ENCODE peak calls at places on chromosomes 5 and 9, in seven cellular contexts. Q is K562, T is HepG2, N is HCT116, G is SK-N-SH, M is H1, D is GM12878. L is an unnamed sample.

GRCh38 chr5:150650713-150651000 is 10.2 kb downstream of the SYNPO start:
- DNase-seq in N (no peak), M (no peak), T (no peak), Q (no peak), G (no peak), D (no peak), L (no peak)

GRCh38 chr9:93003552-93004407 is 54.7 kb upstream of the SUSD3 start:
- DNase-seq in T (peak), G (peak), N (peak), M (no peak), D (peak), Q (peak), L (peak)

GRCh38 chr5:71891856-71892255 is 172.8 kb downstream of the CARTPT start:
- DNase-seq in N (no peak), M (peak), T (no peak), G (no peak), Q (no peak), D (no peak), L (peak)

GRCh38 chr5:172482156-172483020 is 28.1 kb upstream of the SH3PXD2B start:
- DNase-seq in Q (no peak), T (no peak), M (no peak), N (no peak), G (no peak), D (no peak), L (no peak)

GRCh38 chr5:135442387-135443256 is 4.5 kb downstream of the DCANP1 start:
- DNase-seq in G (no peak), N (no peak), Q (no peak), T (no peak), D (no peak), M (no peak), L (no peak)

GRCh38 chr9:13446261-13446660 is 166.8 kb upstream of the MPDZ start:
- DNase-seq in M (no peak), T (no peak), D (no peak), N (no peak), G (no peak), Q (no peak), L (no peak)

GRCh38 chr5:57412010-57412409 is 70.6 kb downstream of the ACTBL2 start:
- DNase-seq in M (no peak), T (no peak), D (no peak), G (peak), Q (no peak), N (no peak), L (no peak)

GRCh38 chr9:37784291-37784639 is 599 bp downstream of the EXOSC3 start:
- DNase-seq in N (no peak), M (no peak), Q (no peak), D (no peak), G (no peak), T (no peak), L (no peak)

GRCh38 chr5:179262126-179262920 is 82.9 kb downstream of the ADAMTS2 start:
- DNase-seq in Q (no peak), N (no peak), T (no peak), G (peak), D (no peak), M (no peak), L (no peak)

GRCh38 chr9:132182609-132183073 is 20.8 kb downstream of the NTNG2 start:
- DNase-seq in D (no peak), M (no peak), T (no peak), G (peak), N (no peak), Q (no peak), L (peak)

GRCh38 chr5:90133941-90134340 is 275.6 kb downstream of the CETN3 start:
- DNase-seq in M (no peak), D (no peak), Q (no peak), N (no peak), T (no peak), G (no peak), L (no peak)

GRCh38 chr5:147391781-147392180 is 118.1 kb downstream of the DPYSL3 start:
- DNase-seq in D (no peak), M (no peak), Q (no peak), N (peak), T (peak), G (peak), L (peak)

GRCh38 chr5:131466171-131466766 is 168.8 kb downstream of the RAPGEF6 start:
- DNase-seq in T (no peak), D (no peak), Q (no peak), G (no peak), M (no peak), N (no peak), L (no peak)

GRCh38 chr5:1797855-1798254 is 1.8 kb downstream of the MRPL36 start:
- DNase-seq in Q (no peak), D (no peak), T (no peak), M (no peak), G (no peak), N (no peak), L (no peak)

GRCh38 chr9:127682351-127683136 is 24.2 kb upstream of the CFAP157 start:
- DNase-seq in M (no peak), Q (no peak), N (no peak), G (no peak), D (no peak), T (no peak), L (no peak)

DNA sequence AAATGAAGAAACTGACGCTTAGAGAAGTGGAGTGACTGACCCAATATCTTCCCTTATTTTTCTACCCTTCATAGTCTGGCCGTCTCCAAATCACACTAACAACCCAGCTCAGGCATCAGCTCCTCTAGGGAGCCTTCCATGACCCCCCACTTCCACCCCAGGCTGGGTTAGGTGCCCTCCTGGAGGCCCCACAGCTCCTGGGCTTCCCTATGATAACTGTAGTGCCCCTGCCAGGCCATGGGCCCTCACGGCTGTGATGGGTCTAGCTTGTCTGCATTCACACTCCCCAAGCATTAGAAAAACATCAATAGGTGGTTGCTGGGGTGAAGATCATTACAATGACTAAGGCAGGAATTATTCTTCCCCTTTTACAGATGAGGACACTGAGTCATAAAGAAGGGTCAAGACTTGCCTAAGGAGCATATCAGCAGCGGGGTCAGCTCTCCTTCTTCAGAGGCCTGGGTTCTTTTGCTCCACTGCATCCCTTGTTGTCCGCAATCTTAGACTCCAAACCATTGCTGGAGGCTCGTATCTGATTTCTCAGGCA is 7.3 kb downstream of the CORO2A start:
- DNase-seq in Q (no peak), D (no peak), T (no peak), N (no peak), M (no peak), G (no peak), L (no peak)
- TF ChIP-seq JUND in Q (no peak), D (no peak), T (no peak), N (no peak), M (no peak), G (no peak), L (no peak)

GRCh38 chr9:135669616-135670285 is 6.6 kb downstream of the LCN9 start:
- DNase-seq in M (no peak), T (no peak), D (no peak), G (peak), Q (no peak), N (no peak), L (no peak)
- TF ChIP-seq JUND in M (no peak), T (no peak), D (no peak), G (no peak), Q (no peak), N (no peak), L (no peak)

GRCh38 chr5:20497356-20497755 is 509.4 kb upstream of the CDH18 start:
- DNase-seq in M (no peak), N (no peak), D (no peak), G (no peak), Q (no peak), T (peak), L (peak)
- TF ChIP-seq JUND in M (no peak), N (no peak), D (no peak), G (no peak), Q (no peak), T (peak), L (no peak)

GRCh38 chr5:68086857-68087256 is 128.7 kb upstream of the PIK3R1 start:
- DNase-seq in N (no peak), G (no peak), Q (no peak), T (no peak), M (no peak), D (no peak), L (no peak)

GRCh38 chr5:68087866-68088265 is 127.7 kb upstream of the PIK3R1 start:
- DNase-seq in D (no peak), Q (no peak), N (no peak), G (no peak), M (no peak), T (no peak), L (no peak)

GRCh38 chr5:68086443-68086842 is 129.1 kb upstream of the PIK3R1 start:
- DNase-seq in T (no peak), N (no peak), M (no peak), Q (no peak), D (no peak), G (no peak), L (no peak)

GRCh38 chr5:68093455-68094159 is 121.9 kb upstream of the PIK3R1 start:
- DNase-seq in Q (no peak), D (no peak), G (no peak), M (no peak), T (no peak), N (no peak), L (peak)

GRCh38 chr5:68088302-68088701 is 127.3 kb upstream of the PIK3R1 start:
- DNase-seq in M (no peak), N (no peak), T (no peak), G (no peak), Q (no peak), D (no peak), L (no peak)
- TF ChIP-seq JUND in M (no peak), N (no peak), T (no peak), G (peak), Q (no peak), D (no peak), L (no peak)

DNA sequence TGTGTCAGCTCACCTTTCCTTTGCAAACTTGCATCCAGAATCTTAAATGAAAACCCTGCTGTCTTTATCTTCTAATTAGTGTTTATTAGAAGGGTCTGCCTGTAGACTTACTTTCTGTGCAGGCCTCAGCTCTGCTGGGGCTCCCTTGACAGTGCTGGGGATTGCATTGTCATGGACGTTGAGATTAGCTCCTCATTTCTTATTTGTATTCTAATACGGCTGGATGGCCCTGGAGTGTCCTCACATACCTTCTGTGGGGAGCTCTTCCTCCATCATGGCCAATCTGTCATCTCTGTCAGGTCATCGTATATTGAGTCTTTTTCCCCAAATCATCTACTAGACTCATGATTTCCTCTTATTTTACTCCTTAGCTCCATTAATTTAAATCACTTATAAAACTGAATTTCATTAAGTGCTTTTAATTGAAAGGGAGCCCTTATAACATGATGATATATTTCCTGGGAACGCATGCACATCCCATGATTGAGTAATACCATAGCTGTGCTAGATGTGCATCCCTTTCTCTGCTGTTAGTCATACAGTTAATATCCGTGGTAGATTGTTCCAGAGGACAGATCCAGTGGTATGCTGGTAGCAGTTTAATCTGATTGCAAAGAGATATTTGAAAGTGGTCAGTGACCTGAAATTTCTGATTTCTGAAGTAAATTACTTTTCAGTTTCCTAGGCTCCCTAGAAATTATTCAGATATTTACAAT is 61.6 kb downstream of the ICE1 start:
- DNase-seq in M (no peak), G (no peak), T (no peak), D (no peak), N (no peak), Q (no peak), L (no peak)
- TF ChIP-seq JUND in M (no peak), G (no peak), T (no peak), D (no peak), N (no peak), Q (no peak), L (no peak)

GRCh38 chr9:32783168-32783891 is at the start of gene TMEM215:
- DNase-seq in M (peak), N (no peak), G (peak), T (no peak), Q (no peak), D (no peak), L (no peak)
- TF ChIP-seq JUND in M (no peak), N (no peak), G (no peak), T (no peak), Q (no peak), D (no peak), L (no peak)

GRCh38 chr9:109383356-109383755 is 62.5 kb upstream of the EPB41L4B start:
- DNase-seq in T (no peak), D (no peak), N (no peak), G (no peak), M (no peak), Q (no peak), L (no peak)

GRCh38 chr9:109385499-109385898 is 64.6 kb upstream of the EPB41L4B start:
- DNase-seq in D (no peak), G (no peak), M (no peak), Q (no peak), N (no peak), T (no peak), L (no peak)

GRCh38 chr9:109382182-109382581 is 61.3 kb upstream of the EPB41L4B start:
- DNase-seq in G (no peak), T (no peak), M (no peak), D (no peak), Q (no peak), N (no peak), L (no peak)

GRCh38 chr9:109382585-109382984 is 61.7 kb upstream of the EPB41L4B start:
- DNase-seq in D (no peak), M (no peak), Q (no peak), N (no peak), G (no peak), T (no peak), L (no peak)

GRCh38 chr9:109383947-109384346 is 63.1 kb upstream of the EPB41L4B start:
- DNase-seq in N (no peak), G (no peak), D (no peak), M (no peak), T (no peak), Q (no peak), L (no peak)
- TF ChIP-seq JUND in N (no peak), G (no peak), D (no peak), M (no peak), T (no peak), Q (no peak), L (no peak)

DNA sequence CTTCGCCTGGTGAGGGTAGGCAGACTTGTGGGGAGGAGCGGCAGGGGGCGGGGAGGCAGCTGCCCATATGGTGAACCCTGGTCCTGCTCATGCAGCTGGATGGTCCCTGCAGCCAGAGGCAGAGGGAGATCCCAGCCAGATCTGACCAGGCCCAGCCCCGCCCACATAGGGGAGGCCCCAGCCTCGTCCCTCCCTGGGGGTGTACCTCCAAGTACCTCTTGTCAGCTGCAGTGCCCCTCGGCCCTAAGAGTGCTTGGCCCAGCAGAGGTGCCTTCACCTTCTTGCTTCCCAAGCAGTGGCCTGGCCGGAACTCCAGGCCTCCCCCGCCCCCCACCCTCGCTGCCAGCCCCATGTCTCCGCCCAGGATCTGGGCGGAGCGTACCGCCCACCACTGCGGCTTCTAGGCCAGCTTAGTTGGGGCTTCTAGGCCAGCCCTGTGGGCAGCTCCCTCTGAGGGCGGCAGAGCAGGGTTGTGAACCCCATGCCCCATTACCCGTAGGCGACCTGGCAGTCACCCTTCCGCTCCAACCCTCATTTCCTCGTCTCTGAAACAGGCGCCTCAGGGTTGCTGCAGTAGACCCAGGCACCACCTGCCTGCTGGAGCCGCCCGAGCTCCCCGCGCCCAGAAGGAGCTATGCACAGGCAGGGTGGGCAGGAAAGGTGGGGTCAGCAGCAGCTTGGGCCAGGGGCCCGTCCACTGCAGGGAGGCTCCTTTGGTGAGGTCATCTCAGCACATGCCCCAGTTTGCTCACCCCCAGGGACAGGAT is at the start of gene SARDH:
- DNase-seq in N (no peak), T (peak), Q (peak), D (no peak), M (peak), G (peak), L (peak)
- TF ChIP-seq JUND in N (no peak), T (no peak), Q (no peak), D (no peak), M (no peak), G (no peak), L (no peak)

L was measured in T47D.